ENCODE peak calls at places on chromosomes 13 and 19, in six cellular contexts. B is mammary epithelial cell; M is CD8-positive, alpha-beta memory T cell; W is tibial artery; Q is psoas muscle; J is neural progenitor cell. T is an unnamed sample.

GRCh38 chr13:32135655-32136054 is 104.1 kb downstream of the FRY start:
- DNase-seq in B (peak; percentile 30), M (no peak), W (no peak), Q (no peak), J (no peak), T (no peak)

GRCh38 chr13:112722433-112723250 is 32.8 kb downstream of the ATP11A start:
- DNase-seq in B (peak; percentile 35), M (no peak), W (no peak), Q (no peak), J (no peak), T (no peak)

GRCh38 chr19:32345261-32346207 is at the start of gene ZNF507:
- DNase-seq in B (peak; percentile 61), M (peak; percentile 77), W (peak; percentile 85), Q (peak; percentile 87), J (peak; percentile 93), T (peak; percentile 84)

GRCh38 chr13:90792335-90792734 is 555.2 kb upstream of the MIR17HG start:
- DNase-seq in B (peak; percentile 46), M (no peak), W (no peak), Q (no peak), J (no peak), T (no peak)

GRCh38 chr19:48746738-48747575 is at the start of gene IZUMO1:
- DNase-seq in B (no peak), M (no peak), W (peak; percentile 77), Q (peak; percentile 77), J (peak; percentile 91), T (no peak)

GRCh38 chr19:4120531-4120930 is 3.4 kb downstream of the MAP2K2 start:
- DNase-seq in B (no peak), M (no peak), W (no peak), Q (no peak), J (no peak), T (no peak)

GRCh38 chr13:59774511-59774911 is 389.2 kb downstream of the DIAPH3 start:
- DNase-seq in B (peak; percentile 54), M (no peak), W (no peak), Q (no peak), J (peak; percentile 14), T (no peak)

GRCh38 chr19:13044160-13044853 is 49.0 kb downstream of the NFIX start:
- DNase-seq in B (peak; percentile 75), M (peak; percentile 56), W (no peak), Q (no peak), J (no peak), T (no peak)

GRCh38 chr19:7550987-7551761 is 15.7 kb downstream of the PNPLA6 start:
- DNase-seq in B (peak; percentile 9), M (no peak), W (peak; percentile 82), Q (peak; percentile 65), J (peak; percentile 97), T (no peak)

GRCh38 chr13:20826810-20827560 is 53.2 kb upstream of the EEF1AKMT1 start:
- DNase-seq in B (peak; percentile 2), M (no peak), W (no peak), Q (no peak), J (no peak), T (no peak)
- H3K27ac ChIP-seq in B (no peak overlapping the region), M (no peak overlapping the region), W (no peak overlapping the region), Q (peak overlapping the region; percentile 89), J (no peak overlapping the region), T (no peak overlapping the region)

DNA sequence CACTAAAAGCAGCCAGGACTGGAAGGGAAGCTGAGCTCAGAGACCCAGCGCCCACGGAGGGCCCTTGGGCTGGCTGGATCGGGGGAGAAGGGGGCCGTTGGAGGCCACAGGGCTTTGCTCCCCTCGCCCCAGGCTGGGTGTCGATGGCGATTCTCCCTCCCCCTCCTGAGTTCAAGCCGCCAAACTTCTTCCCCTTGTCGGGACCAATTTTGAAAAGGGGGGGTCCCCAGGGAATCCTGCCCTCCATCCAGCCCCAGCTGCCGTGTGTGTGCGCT is 61.2 kb downstream of the COLGALT1 start:
- DNase-seq in B (no peak), M (no peak), W (no peak), Q (no peak), J (no peak), T (no peak)
- H3K4me3 ChIP-seq in B (no peak overlapping the region), M (no peak overlapping the region), W (no peak overlapping the region), Q (peak overlapping the region; percentile 18), J (peak overlapping the region; percentile 27), T (peak overlapping the region; percentile 59)

GRCh38 chr19:57583521-57584416 is at the start of gene ZIK1:
- DNase-seq in B (peak; percentile 67), M (peak; percentile 79), W (peak; percentile 91), Q (peak; percentile 86), J (peak; percentile 99), T (peak; percentile 91)
- H3K27ac ChIP-seq in B (no peak within 1 kb of the TSS), M (no peak within 1 kb of the TSS), W (peak within 1 kb of the TSS; percentile 19), Q (peak within 1 kb of the TSS; percentile 67), J (no peak within 1 kb of the TSS), T (no peak within 1 kb of the TSS)

GRCh38 chr19:58059681-58060080 is 599 bp downstream of the ZNF135 start:
- DNase-seq in B (no peak), M (no peak), W (no peak), Q (peak; percentile 22), J (no peak), T (no peak)
- H3K4me3 ChIP-seq in B (peak overlapping the region; percentile 25), M (peak overlapping the region; percentile 15), W (peak overlapping the region; percentile 66), Q (peak overlapping the region; percentile 82), J (peak overlapping the region; percentile 62), T (peak overlapping the region; percentile 85)

DNA sequence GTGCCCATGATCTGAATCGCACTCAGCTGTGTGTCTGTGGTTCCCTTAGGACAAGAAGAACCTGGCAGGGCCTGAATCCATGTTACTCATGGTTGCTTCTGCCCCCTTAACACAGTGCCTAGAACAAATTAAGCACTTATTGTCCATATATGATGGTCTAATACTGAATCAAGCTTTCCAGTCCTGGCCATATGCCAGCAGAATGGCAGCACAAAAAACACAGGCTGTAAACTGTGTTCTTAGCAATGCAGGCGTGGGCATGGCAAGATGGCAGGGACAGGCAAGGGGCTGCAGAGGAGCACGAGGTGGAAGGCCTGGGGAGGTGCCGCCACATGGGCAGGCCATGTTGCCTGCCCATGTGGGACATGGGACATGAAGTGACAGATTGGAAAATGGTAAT is 68.2 kb downstream of the LATS2 start:
- DNase-seq in B (no peak), M (no peak), W (no peak), Q (no peak), J (no peak), T (peak; percentile 43)
- H3K27ac ChIP-seq in B (no peak overlapping the region), M (no peak overlapping the region), W (no peak overlapping the region), Q (peak overlapping the region; percentile 75), J (no peak overlapping the region), T (no peak overlapping the region)

GRCh38 chr13:52846567-52847321 is 1.7 kb downstream of the PCDH8 start:
- DNase-seq in B (peak; percentile 21), M (no peak), W (no peak), Q (peak; percentile 50), J (peak; percentile 95), T (no peak)

GRCh38 chr13:52847682-52848432 is 583 bp downstream of the PCDH8 start:
- DNase-seq in B (no peak), M (no peak), W (no peak), Q (no peak), J (peak; percentile 34), T (no peak)

GRCh38 chr13:52847322-52847681 is 1.1 kb downstream of the PCDH8 start:
- DNase-seq in B (no peak), M (no peak), W (no peak), Q (no peak), J (no peak), T (no peak)

GRCh38 chr13:52845334-52845761 is 3.1 kb downstream of the PCDH8 start:
- DNase-seq in B (no peak), M (no peak), W (no peak), Q (no peak), J (peak; percentile 56), T (no peak)

GRCh38 chr13:52845766-52846566 is 2.5 kb downstream of the PCDH8 start:
- DNase-seq in B (no peak), M (no peak), W (no peak), Q (peak; percentile 22), J (peak; percentile 85), T (no peak)
- H3K4me3 ChIP-seq in B (no peak overlapping the region), M (no peak overlapping the region), W (no peak overlapping the region), Q (no peak overlapping the region), J (peak overlapping the region; percentile 32), T (peak overlapping the region; percentile 55)

T was measured in coronary artery.